ENCODE peak calls at places on chromosomes 12 and 14, in six cellular contexts. One of them, this sample, is unnamed.
A peak's percentile ranks its signal among the peaks of the same experiment; 100 is the strongest.

GRCh38 chr12:6367065-6367968 is 8.0 kb downstream of the SCNN1A start:
- DNase-seq in endothelial cell: no peak
- DNase-seq in upper lobe of right lung: no peak
- DNase-seq in lower leg skin: no peak
- DNase-seq in NCI-H460: no peak
- DNase-seq in nucleus accumbens: no peak
- DNase-seq in this sample: no peak

GRCh38 chr14:59925797-59926196 is 5.9 kb downstream of the LRRC9 start:
- DNase-seq in endothelial cell: no peak
- DNase-seq in upper lobe of right lung: no peak
- DNase-seq in lower leg skin: no peak
- DNase-seq in NCI-H460: no peak
- DNase-seq in nucleus accumbens: no peak
- DNase-seq in this sample: no peak

GRCh38 chr14:63752449-63753169 is 24.7 kb upstream of the SGPP1 start:
- DNase-seq in endothelial cell: no peak
- DNase-seq in upper lobe of right lung: no peak
- DNase-seq in lower leg skin: no peak
- DNase-seq in NCI-H460: no peak
- DNase-seq in nucleus accumbens: no peak
- DNase-seq in this sample: no peak

GRCh38 chr14:54462048-54462447 is 20.9 kb upstream of the CNIH1 start:
- DNase-seq in endothelial cell: no peak
- DNase-seq in upper lobe of right lung: no peak
- DNase-seq in lower leg skin: no peak
- DNase-seq in NCI-H460: no peak
- DNase-seq in nucleus accumbens: no peak
- DNase-seq in this sample: no peak

GRCh38 chr14:69500736-69501135 is 16.2 kb downstream of the PLEKHD1 start:
- DNase-seq in endothelial cell: no peak
- DNase-seq in upper lobe of right lung: peak; percentile 58
- DNase-seq in lower leg skin: no peak
- DNase-seq in NCI-H460: no peak
- DNase-seq in nucleus accumbens: no peak
- DNase-seq in this sample: no peak

GRCh38 chr12:19938031-19938430 is 430.3 kb upstream of the PDE3A start:
- DNase-seq in endothelial cell: no peak
- DNase-seq in upper lobe of right lung: no peak
- DNase-seq in lower leg skin: no peak
- DNase-seq in NCI-H460: no peak
- DNase-seq in nucleus accumbens: no peak
- DNase-seq in this sample: no peak

GRCh38 chr14:55329999-55330710 is 58.9 kb downstream of the FBXO34 start:
- DNase-seq in endothelial cell: no peak
- DNase-seq in upper lobe of right lung: no peak
- DNase-seq in lower leg skin: no peak
- DNase-seq in NCI-H460: no peak
- DNase-seq in nucleus accumbens: peak; percentile 6
- DNase-seq in this sample: no peak

GRCh38 chr12:93244514-93245077 is 133.1 kb upstream of the NUDT4 start:
- DNase-seq in endothelial cell: no peak
- DNase-seq in upper lobe of right lung: no peak
- DNase-seq in lower leg skin: no peak
- DNase-seq in NCI-H460: no peak
- DNase-seq in nucleus accumbens: no peak
- DNase-seq in this sample: no peak

GRCh38 chr12:45290218-45290609 is 74.3 kb downstream of the ANO6 start:
- DNase-seq in endothelial cell: no peak
- DNase-seq in upper lobe of right lung: no peak
- DNase-seq in lower leg skin: no peak
- DNase-seq in NCI-H460: no peak
- DNase-seq in nucleus accumbens: no peak
- DNase-seq in this sample: no peak

GRCh38 chr12:22130671-22131070 is 84.7 kb downstream of the CMAS start:
- DNase-seq in endothelial cell: no peak
- DNase-seq in upper lobe of right lung: no peak
- DNase-seq in lower leg skin: peak; percentile 45
- DNase-seq in NCI-H460: no peak
- DNase-seq in nucleus accumbens: no peak
- DNase-seq in this sample: no peak

GRCh38 chr14:34065222-34065621 is 114.3 kb upstream of the EGLN3 start:
- DNase-seq in endothelial cell: no peak
- DNase-seq in upper lobe of right lung: no peak
- DNase-seq in lower leg skin: no peak
- DNase-seq in NCI-H460: no peak
- DNase-seq in nucleus accumbens: no peak
- DNase-seq in this sample: no peak

GRCh38 chr14:64170190-64170589 is 124.0 kb downstream of the ESR2 start:
- DNase-seq in endothelial cell: no peak
- DNase-seq in upper lobe of right lung: no peak
- DNase-seq in lower leg skin: no peak
- DNase-seq in NCI-H460: no peak
- DNase-seq in nucleus accumbens: no peak
- DNase-seq in this sample: no peak

GRCh38 chr14:23301969-23302289 is 730 bp downstream of the PPP1R3E start:
- DNase-seq in endothelial cell: no peak
- DNase-seq in upper lobe of right lung: no peak
- DNase-seq in lower leg skin: no peak
- DNase-seq in NCI-H460: no peak
- DNase-seq in nucleus accumbens: no peak
- DNase-seq in this sample: no peak

GRCh38 chr12:4449862-4450222 is 4.2 kb upstream of the FGF6 start:
- DNase-seq in endothelial cell: no peak
- DNase-seq in upper lobe of right lung: no peak
- DNase-seq in lower leg skin: no peak
- DNase-seq in NCI-H460: no peak
- DNase-seq in nucleus accumbens: no peak
- DNase-seq in this sample: peak; percentile 54

GRCh38 chr14:72124171-72124570 is 191.9 kb downstream of the RGS6 start:
- DNase-seq in endothelial cell: no peak
- DNase-seq in upper lobe of right lung: no peak
- DNase-seq in lower leg skin: no peak
- DNase-seq in NCI-H460: no peak
- DNase-seq in nucleus accumbens: no peak
- DNase-seq in this sample: no peak

GRCh38 chr14:73567951-73568885 is 795 bp upstream of the ACOT2 start:
- DNase-seq in endothelial cell: no peak
- DNase-seq in upper lobe of right lung: no peak
- DNase-seq in lower leg skin: no peak
- DNase-seq in NCI-H460: no peak
- DNase-seq in nucleus accumbens: no peak
- DNase-seq in this sample: no peak

GRCh38 chr14:51582437-51582836 is 69.3 kb upstream of the FRMD6 start:
- DNase-seq in endothelial cell: no peak
- DNase-seq in upper lobe of right lung: no peak
- DNase-seq in lower leg skin: no peak
- DNase-seq in NCI-H460: peak; percentile 97
- DNase-seq in nucleus accumbens: no peak
- DNase-seq in this sample: no peak

GRCh38 chr12:85603556-85603955 is 232.7 kb downstream of the RASSF9 start:
- DNase-seq in endothelial cell: no peak
- DNase-seq in upper lobe of right lung: no peak
- DNase-seq in lower leg skin: no peak
- DNase-seq in NCI-H460: no peak
- DNase-seq in nucleus accumbens: no peak
- DNase-seq in this sample: no peak

GRCh38 chr12:116161588-116161987 is 115.9 kb downstream of the MED13L start:
- DNase-seq in endothelial cell: no peak
- DNase-seq in upper lobe of right lung: no peak
- DNase-seq in lower leg skin: no peak
- DNase-seq in NCI-H460: no peak
- DNase-seq in nucleus accumbens: no peak
- DNase-seq in this sample: peak; percentile 80

GRCh38 chr12:10169094-10169493 is 2.8 kb downstream of the OLR1 start:
- DNase-seq in endothelial cell: no peak
- DNase-seq in upper lobe of right lung: no peak
- DNase-seq in lower leg skin: no peak
- DNase-seq in NCI-H460: no peak
- DNase-seq in nucleus accumbens: no peak
- DNase-seq in this sample: no peak

GRCh38 chr14:68148276-68148675 is 328.7 kb downstream of the RAD51B start:
- DNase-seq in endothelial cell: no peak
- DNase-seq in upper lobe of right lung: no peak
- DNase-seq in lower leg skin: no peak
- DNase-seq in NCI-H460: no peak
- DNase-seq in nucleus accumbens: no peak
- DNase-seq in this sample: no peak

GRCh38 chr12:80412343-80412953 is 31.6 kb upstream of the PTPRQ start:
- DNase-seq in endothelial cell: no peak
- DNase-seq in upper lobe of right lung: no peak
- DNase-seq in lower leg skin: no peak
- DNase-seq in NCI-H460: peak; percentile 50
- DNase-seq in nucleus accumbens: no peak
- DNase-seq in this sample: peak; percentile 40

GRCh38 chr12:50597200-50598195 is 92.7 kb downstream of the DIP2B start:
- DNase-seq in endothelial cell: no peak
- DNase-seq in upper lobe of right lung: no peak
- DNase-seq in lower leg skin: no peak
- DNase-seq in NCI-H460: peak; percentile 33
- DNase-seq in nucleus accumbens: peak; percentile 46
- DNase-seq in this sample: no peak

GRCh38 chr14:94388027-94388895 is at the start of gene SERPINA1:
- DNase-seq in endothelial cell: no peak
- DNase-seq in upper lobe of right lung: peak; percentile 85
- DNase-seq in lower leg skin: no peak
- DNase-seq in NCI-H460: no peak
- DNase-seq in nucleus accumbens: no peak
- DNase-seq in this sample: no peak

GRCh38 chr14:93998871-93999403 is 1.8 kb downstream of the CCDC197 start:
- DNase-seq in endothelial cell: no peak
- DNase-seq in upper lobe of right lung: no peak
- DNase-seq in lower leg skin: no peak
- DNase-seq in NCI-H460: no peak
- DNase-seq in nucleus accumbens: no peak
- DNase-seq in this sample: no peak

This sample was measured in LNCaP clone FGC.